ENCODE peak calls at places on chromosomes 13 and 19, in four cellular contexts. W is IMR-90, N is H9, E is mesendoderm. B is an unnamed sample.
A peak's percentile ranks its signal among the peaks of the same experiment; 100 is the strongest.

GRCh38 chr13:74274946-74275345 is 140.7 kb upstream of the KLF12 start:
- DNase-seq in W (no peak), N (no peak), E (no peak), B (no peak)

GRCh38 chr19:5392476-5392875 is 51.9 kb upstream of the PTPRS start:
- DNase-seq in W (no peak), N (no peak), E (no peak), B (no peak)

GRCh38 chr19:6768236-6768785 is 1.1 kb upstream of the SH2D3A start:
- DNase-seq in W (no peak), N (no peak), E (no peak), B (no peak)

GRCh38 chr13:25143693-25144092 is 28.4 kb downstream of the AMER2 start:
- DNase-seq in W (no peak), N (no peak), E (no peak), B (no peak)

GRCh38 chr13:45873491-45874360 is 22.2 kb upstream of the SIAH3 start:
- DNase-seq in W (no peak), N (no peak), E (peak; percentile 74), B (peak; percentile 16)

GRCh38 chr19:4939466-4939865 is 29.4 kb upstream of the KDM4B start:
- DNase-seq in W (no peak), N (no peak), E (no peak), B (no peak)

GRCh38 chr13:42334329-42334706 is 62.4 kb downstream of the AKAP11 start:
- DNase-seq in W (no peak), N (no peak), E (no peak), B (no peak)

GRCh38 chr13:46473806-46474205 is 79.2 kb upstream of the LRCH1 start:
- DNase-seq in W (no peak), N (no peak), E (peak; percentile 92), B (no peak)

GRCh38 chr19:6769006-6769637 is 1.9 kb upstream of the SH2D3A start:
- DNase-seq in W (peak; percentile 19), N (peak; percentile 62), E (peak; percentile 66), B (peak; percentile 28)

GRCh38 chr19:30516111-30516510 is 143.9 kb downstream of the ZNF536 start:
- DNase-seq in W (no peak), N (no peak), E (no peak), B (no peak)

GRCh38 chr19:4414144-4414799 is 11.8 kb downstream of the CHAF1A start:
- DNase-seq in W (peak; percentile 55), N (no peak), E (no peak), B (peak; percentile 46)

GRCh38 chr13:94706854-94707399 is 5.4 kb downstream of the SOX21 start:
- DNase-seq in W (no peak), N (no peak), E (no peak), B (peak; percentile 15)

DNA sequence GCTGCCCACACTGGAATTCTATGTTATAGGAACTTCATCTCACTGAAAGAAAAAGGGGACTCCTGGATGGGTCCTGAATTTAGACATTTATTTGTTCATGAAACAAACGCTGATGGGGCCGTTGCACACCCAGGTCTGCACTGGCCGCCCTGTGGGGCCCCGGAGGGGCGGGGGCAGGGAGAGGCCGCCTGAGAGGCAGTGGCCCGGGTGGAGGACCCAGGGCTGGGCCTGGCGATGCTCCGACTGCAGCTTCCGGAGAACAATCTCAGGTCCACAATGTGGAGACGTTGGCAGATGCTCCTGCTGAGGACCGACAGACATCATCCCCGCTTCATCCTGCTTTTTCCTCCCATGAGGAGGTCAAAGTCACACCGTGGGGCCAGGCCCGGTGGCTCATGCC is 16.3 kb upstream of the PTBP1 start:
- DNase-seq in W (no peak), N (no peak), E (no peak), B (no peak)
- H2BK5ac ChIP-seq in W (no peak overlapping the region), N (no peak overlapping the region), E (no peak overlapping the region), B (no peak overlapping the region)

DNA sequence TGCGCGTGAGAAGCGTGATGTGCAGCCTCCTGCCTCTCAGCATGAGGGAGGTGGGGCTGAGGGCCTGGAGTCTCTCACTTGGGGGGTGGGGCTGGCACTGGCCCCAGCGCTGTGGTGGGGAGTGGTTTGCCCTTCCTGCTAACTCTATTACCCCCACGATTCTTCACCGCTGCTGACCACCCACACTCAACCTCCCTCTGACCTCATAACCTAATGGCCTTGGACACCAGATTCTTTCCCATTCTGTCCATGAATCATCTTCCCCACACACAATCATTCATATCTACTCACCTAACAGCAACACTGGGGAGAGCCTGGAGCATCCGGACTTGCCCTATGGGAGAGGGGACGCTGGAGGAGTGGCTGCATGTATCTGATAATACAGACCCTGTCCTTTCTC is 8.7 kb downstream of the CD177 start:
- DNase-seq in W (peak; percentile 64), N (no peak), E (no peak), B (no peak)
- H2BK5ac ChIP-seq in W (no peak overlapping the region), N (no peak overlapping the region), E (no peak overlapping the region), B (no peak overlapping the region)

DNA sequence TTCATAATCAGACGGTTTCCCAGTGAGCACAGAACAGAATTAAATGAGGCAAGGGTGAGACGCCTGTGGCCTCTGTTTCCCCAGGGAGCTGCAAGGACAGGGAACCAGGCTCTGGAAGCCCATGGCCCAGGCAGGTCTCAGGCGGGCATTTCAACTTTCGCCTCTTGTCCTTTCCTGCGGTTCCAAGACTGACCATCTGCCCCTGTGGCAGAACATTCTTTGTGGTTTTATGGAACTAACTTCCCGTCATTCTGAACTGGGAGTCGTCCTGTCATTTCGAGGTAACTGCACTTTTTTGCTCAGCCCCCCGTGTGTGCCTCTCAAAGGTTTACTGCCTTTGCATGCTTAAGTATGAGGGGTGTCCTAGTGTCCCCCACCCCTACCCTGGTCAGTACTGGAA is 70.9 kb downstream of the KL start:
- DNase-seq in W (no peak), N (no peak), E (no peak), B (peak; percentile 58)
- H2BK5ac ChIP-seq in W (no peak overlapping the region), N (no peak overlapping the region), E (no peak overlapping the region), B (no peak overlapping the region)

DNA sequence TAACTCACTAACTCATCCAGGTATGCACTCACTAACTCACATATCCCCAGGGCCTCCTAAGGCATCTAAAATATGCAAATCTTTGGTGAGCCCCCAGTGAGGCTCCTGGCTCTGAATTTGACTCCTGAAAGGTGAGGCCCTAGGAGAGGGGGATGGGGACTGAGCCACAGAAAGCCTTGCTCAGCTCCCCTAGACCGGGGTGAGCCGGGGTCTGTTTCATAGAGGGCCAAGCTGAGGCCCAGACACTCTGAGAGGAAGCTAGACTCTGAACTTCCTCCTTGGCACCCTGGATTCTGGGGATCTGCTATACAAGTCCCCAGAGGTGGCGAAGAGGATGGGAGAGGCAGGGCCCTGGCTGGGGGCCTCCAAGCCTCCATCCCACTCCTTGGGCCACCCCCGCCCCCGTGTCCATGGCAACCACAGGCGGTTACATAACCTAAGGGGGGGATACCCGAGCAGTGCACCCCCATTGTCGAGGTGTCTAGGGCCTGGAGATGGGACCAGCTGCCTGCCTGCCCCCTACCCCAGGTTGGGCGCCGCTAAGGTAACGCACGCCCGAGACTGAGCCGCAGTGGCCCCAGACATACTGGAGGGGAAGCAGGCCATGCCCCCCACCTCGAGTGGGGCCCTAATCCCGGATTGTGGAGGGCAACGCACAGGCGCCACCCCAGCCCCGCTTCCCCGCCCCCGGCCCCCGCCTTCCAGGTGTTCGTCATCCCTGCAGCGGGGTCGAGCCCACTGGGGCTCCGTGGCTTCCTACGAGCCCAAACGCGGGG is 646 bp downstream of the ABHD8 start:
- DNase-seq in W (no peak), N (no peak), E (peak; percentile 77), B (no peak)
- H2BK5ac ChIP-seq in W (peak overlapping the region; percentile 31), N (no peak overlapping the region), E (no peak overlapping the region), B (no peak overlapping the region)

DNA sequence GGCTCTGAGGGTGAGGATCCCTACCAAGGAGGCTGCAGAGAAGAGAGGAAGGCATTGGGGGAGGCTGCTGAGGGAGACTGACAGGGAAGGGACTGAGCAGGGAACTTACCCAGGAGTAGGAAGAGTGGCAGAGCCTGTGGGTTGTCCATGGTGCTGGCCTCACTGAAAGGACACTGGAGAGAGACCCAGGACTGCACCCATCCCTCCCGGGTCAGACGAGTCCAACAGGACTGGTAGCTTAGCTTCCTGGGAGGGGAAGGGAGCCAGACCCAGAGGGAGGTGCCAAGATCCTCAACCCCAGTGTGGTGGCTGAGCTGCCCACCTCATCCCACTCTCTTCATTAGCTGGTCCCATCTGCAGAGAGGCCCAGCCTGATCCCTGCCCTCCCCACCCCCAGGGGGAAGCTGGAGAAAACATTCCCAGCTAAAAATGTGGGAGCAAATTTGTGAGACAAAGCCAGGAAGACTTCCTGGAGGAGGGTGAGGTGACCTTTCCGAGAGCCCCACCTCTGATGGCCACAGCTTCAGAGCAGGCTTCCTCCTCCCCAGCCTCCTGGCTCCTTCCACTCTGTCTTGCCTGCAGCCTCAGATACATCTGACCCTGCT is at the start of gene VSIG10L:
- DNase-seq in W (no peak), N (no peak), E (peak; percentile 18), B (no peak)
- H2BK5ac ChIP-seq in W (no peak within 1 kb of the TSS), N (no peak within 1 kb of the TSS), E (no peak within 1 kb of the TSS), B (no peak within 1 kb of the TSS)

DNA sequence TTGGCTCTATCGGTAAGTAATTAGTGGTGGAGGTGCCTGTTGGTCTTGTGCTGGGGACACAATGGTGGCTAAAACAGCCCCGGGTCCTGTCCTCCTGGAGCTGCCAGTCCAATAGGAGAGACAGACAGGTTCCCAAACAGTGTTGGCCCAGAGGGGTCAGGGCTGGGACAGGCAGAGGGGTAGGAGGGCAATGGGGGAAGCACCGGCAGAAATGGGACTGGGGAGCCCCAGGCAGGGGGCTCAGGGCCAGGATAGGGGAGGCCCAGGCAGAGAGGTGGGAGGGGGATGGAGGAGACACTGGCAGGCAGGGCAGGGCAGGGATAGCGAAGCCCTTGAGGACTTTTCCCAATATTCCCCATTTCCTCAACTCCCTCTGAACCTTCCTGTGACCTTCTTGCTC is 2.2 kb upstream of the FBL start:
- DNase-seq in W (no peak), N (no peak), E (no peak), B (no peak)
- H2BK5ac ChIP-seq in W (no peak overlapping the region), N (no peak overlapping the region), E (no peak overlapping the region), B (no peak overlapping the region)

GRCh38 chr19:14203258-14203657 is 2.7 kb downstream of the ADGRL1 start:
- DNase-seq in W (no peak), N (no peak), E (no peak), B (no peak)

GRCh38 chr19:14197882-14198281 is 8.1 kb downstream of the ADGRL1 start:
- DNase-seq in W (no peak), N (no peak), E (no peak), B (no peak)

GRCh38 chr19:14198384-14199376 is 7.3 kb downstream of the ADGRL1 start:
- DNase-seq in W (no peak), N (no peak), E (peak; percentile 67), B (no peak)
- H2BK5ac ChIP-seq in W (no peak overlapping the region), N (no peak overlapping the region), E (no peak overlapping the region), B (no peak overlapping the region)

B was measured in mesenchymal stem cell.